ENCODE peak calls at places on chromosome 14, in four cellular contexts. V is germinal center, A is tibial nerve, R is SJCRH30. Q is an unnamed sample.
A peak's percentile ranks its signal among the peaks of the same experiment; 100 is the strongest.

GRCh38 chr14:85447883-85448282 is 82.1 kb upstream of the FLRT2 start:
- DNase-seq in A (no peak), V (no peak), R (no peak), Q (no peak)

GRCh38 chr14:70338550-70338949 is 20.9 kb downstream of the COX16 start:
- DNase-seq in A (no peak), V (no peak), R (no peak), Q (no peak)

GRCh38 chr14:94921870-94922585 is 152.1 kb upstream of the GSC start:
- DNase-seq in A (peak; percentile 40), V (no peak), R (no peak), Q (no peak)

GRCh38 chr14:40463886-40464285 is 1031.7 kb upstream of the FBXO33 start:
- DNase-seq in R (no peak), A (no peak), V (no peak), Q (no peak)

GRCh38 chr14:97580923-97581495 is 783.8 kb downstream of the VRK1 start:
- DNase-seq in V (no peak), A (no peak), R (peak; percentile 20), Q (no peak)

GRCh38 chr14:104717646-104718045 is 6.4 kb upstream of the ADSS1 start:
- DNase-seq in R (no peak), A (no peak), V (no peak), Q (no peak)

GRCh38 chr14:90613446-90613845 is 202.8 kb downstream of the TTC7B start:
- DNase-seq in V (no peak), A (no peak), R (no peak), Q (no peak)

GRCh38 chr14:33686218-33686617 is 264.7 kb downstream of the EGLN3 start:
- DNase-seq in V (no peak), A (no peak), R (no peak), Q (peak; percentile 38)

GRCh38 chr14:57962293-57962996 is 96.6 kb upstream of the SLC35F4 start:
- DNase-seq in A (no peak), V (no peak), R (peak; percentile 51), Q (peak; percentile 79)

GRCh38 chr14:22875003-22875747 is 3.6 kb downstream of the LRP10 start:
- DNase-seq in V (no peak), R (no peak), A (no peak), Q (no peak)

Q was measured in ACHN.